ENCODE peak calls at places on chromosome 6, in ten cellular contexts. G is HS-5; O is NCI-H524 treated with DMSO at 0.1 percent for 48 hours; Z is brain microvascular endothelial cell; R is KBM-7; P is activated T-helper 9 cell treated with anti-CD3 and anti-CD28 coated beads, Interleukin-2, amount 50 U/mL, for 16 hours; Y is skeletal muscle cell; L is T-helper 2 cell treated with Interferon-gamma antibody and Interleukin-4, amounts not matched to agents 5 μg/mL and 100 μg/mL, for 36 hours; B is BE2C; T is BJ. K is an unnamed sample.

GRCh38 chr6:6684365-6684833 is 95.9 kb downstream of the LY86 start:
- DNase-seq in Z (no peak), T (no peak), B (peak; percentile 24), R (peak; percentile 77), G (no peak), L (peak; percentile 51), Y (no peak), O (no peak), P (no peak), K (no peak)

GRCh38 chr6:125363360-125364121 is 61.8 kb upstream of the HDDC2 start:
- DNase-seq in B (peak; percentile 65), L (no peak), O (peak; percentile 74), T (no peak), G (no peak), P (no peak), R (peak; percentile 13), Y (peak; percentile 64), Z (peak; percentile 87), K (no peak)

GRCh38 chr6:84882768-84883766 is 118.7 kb upstream of the TBX18 start:
- DNase-seq in T (no peak), B (no peak), O (no peak), Y (peak; percentile 55), R (no peak), P (no peak), G (no peak), L (no peak), Z (peak; percentile 58), K (no peak)

GRCh38 chr6:33205172-33206026 is 944 bp downstream of the HSD17B8 start:
- DNase-seq in Z (no peak), Y (no peak), L (peak; percentile 74), R (peak; percentile 29), P (no peak), B (no peak), G (peak; percentile 47), O (peak; percentile 12), T (no peak), K (peak; percentile 5)

GRCh38 chr6:88512951-88513350 is 346.8 kb upstream of the CNR1 start:
- DNase-seq in L (no peak), Z (no peak), G (no peak), O (no peak), R (no peak), T (no peak), Y (no peak), B (no peak), P (no peak), K (no peak)

GRCh38 chr6:17466707-17467106 is 73.3 kb downstream of the CAP2 start:
- DNase-seq in Z (no peak), L (no peak), B (no peak), Y (no peak), O (no peak), G (no peak), T (no peak), R (no peak), P (no peak), K (no peak)

GRCh38 chr6:72975346-72975745 is 249.9 kb downstream of the KHDC1L start:
- DNase-seq in R (no peak), B (no peak), G (no peak), O (peak; percentile 15), T (no peak), L (no peak), Y (no peak), P (no peak), Z (no peak), K (no peak)

GRCh38 chr6:43246301-43247114 is 3.2 kb downstream of the TTBK1 start:
- DNase-seq in R (no peak), P (no peak), T (no peak), L (no peak), G (no peak), B (peak; percentile 63), Y (no peak), Z (no peak), O (no peak), K (peak; percentile 70)

K was measured in MV-4-11.